ENCODE peak calls at places on chromosomes 4 and X, in six cellular contexts. A is left lung, N is fibroblast of lung, S is HL-60, C is astrocyte of the spinal cord, G is ovary. O is an unnamed sample.

GRCh38 chr4:81409836-81410235 is 61.9 kb downstream of the RASGEF1B start:
- DNase-seq in A (no peak), N (no peak), S (no peak), C (no peak), G (no peak), O (no peak)

GRCh38 chrX:85569691-85570090 is 190.2 kb upstream of the POF1B start:
- DNase-seq in A (no peak), N (no peak), S (no peak), C (no peak), G (no peak), O (no peak)

GRCh38 chrX:110541266-110541665 is 182.6 kb downstream of the RTL9 start:
- DNase-seq in A (no peak), N (no peak), S (no peak), C (no peak), G (no peak), O (no peak)

GRCh38 chr4:24472514-24473308 is 111.6 kb downstream of the DHX15 start:
- DNase-seq in A (peak; percentile 89), N (peak; percentile 88), S (peak; percentile 71), C (peak; percentile 81), G (peak; percentile 81), O (peak; percentile 64)

GRCh38 chr4:26173619-26174018 is 147.2 kb upstream of the RBPJ start:
- DNase-seq in A (no peak), N (peak; percentile 86), S (no peak), C (peak; percentile 62), G (no peak), O (peak; percentile 87)

GRCh38 chrX:47247206-47247998 is 14.6 kb downstream of the USP11 start:
- DNase-seq in A (no peak), N (peak; percentile 55), S (no peak), C (peak; percentile 80), G (peak; percentile 18), O (peak; percentile 8)

GRCh38 chrX:129905787-129906580 is at the start of gene UTP14A:
- DNase-seq in A (peak; percentile 90), N (peak; percentile 93), S (peak; percentile 81), C (peak; percentile 91), G (peak; percentile 89), O (peak; percentile 91)

GRCh38 chr4:128538111-128538882 is 250.7 kb upstream of the PGRMC2 start:
- DNase-seq in A (no peak), N (no peak), S (no peak), C (no peak), G (no peak), O (no peak)

GRCh38 chrX:7133036-7133412 is 14.5 kb upstream of the STS start:
- DNase-seq in A (no peak), N (no peak), S (no peak), C (peak; percentile 21), G (peak; percentile 23), O (peak; percentile 33)

GRCh38 chr4:76494243-76494642 is 59.2 kb downstream of the SHROOM3 start:
- DNase-seq in A (no peak), N (peak; percentile 93), S (no peak), C (no peak), G (no peak), O (peak; percentile 48)

GRCh38 chrX:107710617-107711391 is 64.8 kb downstream of the TSC22D3 start:
- DNase-seq in A (no peak), N (peak; percentile 96), S (peak; percentile 70), C (peak; percentile 94), G (peak; percentile 71), O (peak; percentile 96)

GRCh38 chrX:135477576-135477975 is 42.9 kb upstream of the INTS6L start:
- DNase-seq in A (no peak), N (peak; percentile 68), S (peak; percentile 17), C (peak; percentile 61), G (peak; percentile 33), O (peak; percentile 36)

GRCh38 chr4:102616661-102617060 is 115.5 kb downstream of the NFKB1 start:
- DNase-seq in A (no peak), N (no peak), S (no peak), C (no peak), G (no peak), O (no peak)

GRCh38 chr4:74364649-74365491 is at the start of gene EREG:
- DNase-seq in A (peak; percentile 91), N (peak; percentile 84), S (no peak), C (peak; percentile 50), G (no peak), O (peak; percentile 20)

GRCh38 chr4:4666693-4667642 is 125.1 kb upstream of the STX18 start:
- DNase-seq in A (no peak), N (peak; percentile 29), S (no peak), C (no peak), G (peak; percentile 26), O (peak; percentile 38)

GRCh38 chr4:76585270-76585669 is 150.2 kb downstream of the SHROOM3 start:
- DNase-seq in A (no peak), N (peak; percentile 59), S (no peak), C (peak; percentile 83), G (no peak), O (peak; percentile 94)

GRCh38 chr4:9811796-9812195 is 30.4 kb downstream of the DRD5 start:
- DNase-seq in A (no peak), N (no peak), S (no peak), C (no peak), G (no peak), O (no peak)

GRCh38 chr4:77154761-77155499 is 2.1 kb upstream of the CCNG2 start:
- DNase-seq in A (no peak), N (no peak), S (no peak), C (no peak), G (no peak), O (no peak)

GRCh38 chr4:41257257-41257900 is 651 bp downstream of the UCHL1 start:
- DNase-seq in A (peak; percentile 82), N (peak; percentile 55), S (no peak), C (peak; percentile 48), G (peak; percentile 50), O (peak; percentile 49)

GRCh38 chr4:143554728-143555597 is 41.5 kb downstream of the SMARCA5 start:
- DNase-seq in A (no peak), N (no peak), S (no peak), C (no peak), G (no peak), O (no peak)

GRCh38 chr4:183455431-183456145 is 11.2 kb downstream of the CDKN2AIP start:
- DNase-seq in A (no peak), N (no peak), S (no peak), C (no peak), G (no peak), O (no peak)

GRCh38 chr4:83639849-83640493 is 104.1 kb downstream of the GPAT3 start:
- DNase-seq in A (no peak), N (peak; percentile 86), S (peak; percentile 42), C (peak; percentile 80), G (peak; percentile 71), O (peak; percentile 84)

GRCh38 chr4:106478152-106478551 is 109.6 kb upstream of the GIMD1 start:
- DNase-seq in A (no peak), N (no peak), S (no peak), C (no peak), G (no peak), O (no peak)

GRCh38 chr4:172411180-172411579 is 598.0 kb downstream of the GALNTL6 start:
- DNase-seq in A (no peak), N (no peak), S (no peak), C (no peak), G (no peak), O (no peak)

GRCh38 chr4:8267077-8267476 is 2.5 kb upstream of the HTRA3 start:
- DNase-seq in A (peak; percentile 91), N (peak; percentile 55), S (no peak), C (peak; percentile 22), G (peak; percentile 85), O (peak; percentile 77)

DNA sequence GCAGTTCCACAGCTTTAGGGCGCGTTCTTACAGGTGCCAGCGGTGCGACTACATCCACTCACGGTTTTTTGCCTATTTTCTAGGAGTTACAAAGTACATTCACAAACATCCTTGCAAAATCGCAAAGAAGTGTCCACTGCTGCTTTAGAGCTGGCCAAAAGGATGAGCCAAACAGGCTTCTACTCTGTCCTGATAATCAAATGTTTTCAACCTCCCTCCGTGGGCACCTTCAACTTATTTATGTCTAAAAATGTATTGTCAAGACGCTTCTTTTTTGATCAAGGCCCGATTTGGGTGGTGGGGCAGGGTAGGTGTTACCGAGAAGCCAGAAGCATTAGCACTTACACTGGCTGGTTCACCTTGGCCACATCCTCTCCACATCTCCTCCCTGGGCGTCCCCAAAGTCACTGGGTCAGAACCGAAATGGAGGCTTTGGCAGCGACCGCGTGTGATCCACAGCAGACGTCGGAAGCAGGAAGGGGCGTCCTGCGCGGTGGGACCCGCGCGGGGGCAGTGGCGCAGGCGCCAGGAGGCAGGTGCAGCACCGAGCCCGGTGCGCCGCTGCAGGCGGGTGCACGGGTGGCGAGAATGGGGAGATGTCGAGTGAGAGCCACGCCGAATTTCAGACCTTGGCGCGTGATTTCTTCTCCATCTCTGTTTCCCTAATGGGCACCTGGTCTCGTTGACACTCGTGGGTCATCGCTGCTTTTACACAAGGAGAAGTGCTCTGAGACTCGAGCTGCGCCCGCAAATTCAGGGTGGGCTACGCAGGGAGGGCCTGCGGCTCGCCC is 16.9 kb downstream of the NKX3-2 start:
- DNase-seq in A (peak; percentile 58), N (no peak), S (no peak), C (no peak), G (no peak), O (no peak)
- H3K4me3 ChIP-seq in A (no peak overlapping the region), N (no peak overlapping the region), S (peak overlapping the region; percentile 29), C (no peak overlapping the region), G (no peak overlapping the region), O (no peak overlapping the region)

DNA sequence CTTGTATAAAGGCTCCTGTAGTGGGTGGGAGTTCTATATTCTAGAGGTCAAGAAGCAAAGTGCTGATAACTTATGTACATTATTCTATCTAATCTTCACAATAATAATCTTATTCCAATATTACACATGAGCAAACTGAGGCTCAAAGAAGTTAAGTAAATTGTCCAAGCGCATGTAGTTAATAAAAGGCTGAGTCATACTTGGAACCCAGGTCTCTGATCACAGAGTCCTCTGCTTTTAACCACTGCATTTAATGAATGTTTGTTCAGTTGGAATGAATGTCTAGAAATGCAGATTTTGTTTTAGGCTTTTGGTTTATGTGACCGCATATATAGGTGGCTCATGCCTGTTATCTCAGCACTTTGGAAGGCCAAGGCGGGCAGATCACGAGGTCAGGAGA is 88.4 kb upstream of the PAQR3 start:
- DNase-seq in A (no peak), N (no peak), S (no peak), C (no peak), G (no peak), O (no peak)
- TF ChIP-seq CTCF in A (no peak), N (no peak), S (no peak), C (no peak), G (no peak), O (no peak)

GRCh38 chrX:41556958-41557357 is 109.8 kb downstream of the NYX start:
- DNase-seq in A (no peak), N (no peak), S (no peak), C (no peak), G (no peak), O (no peak)

GRCh38 chrX:41561045-41561444 is 113.9 kb downstream of the NYX start:
- DNase-seq in A (no peak), N (peak; percentile 89), S (no peak), C (peak; percentile 87), G (peak; percentile 33), O (peak; percentile 94)

GRCh38 chrX:41559235-41559634 is 112.1 kb downstream of the NYX start:
- DNase-seq in A (no peak), N (no peak), S (peak; percentile 33), C (no peak), G (no peak), O (no peak)

GRCh38 chrX:41558531-41558930 is 111.4 kb downstream of the NYX start:
- DNase-seq in A (no peak), N (peak; percentile 51), S (no peak), C (peak; percentile 35), G (no peak), O (no peak)

GRCh38 chrX:41559662-41560061 is 112.5 kb downstream of the NYX start:
- DNase-seq in A (no peak), N (peak; percentile 76), S (peak; percentile 25), C (peak; percentile 80), G (peak; percentile 54), O (peak; percentile 89)
- H3K4me3 ChIP-seq in A (no peak overlapping the region), N (no peak overlapping the region), S (no peak overlapping the region), C (no peak overlapping the region), G (no peak overlapping the region), O (no peak overlapping the region)

GRCh38 chr4:94680131-94680862 is 77.5 kb upstream of the BMPR1B start:
- DNase-seq in A (no peak), N (no peak), S (no peak), C (no peak), G (no peak), O (peak; percentile 27)
- TF ChIP-seq CTCF in A (no peak), N (no peak), S (no peak), C (no peak), G (no peak), O (no peak)